ENCODE peak calls at places on chromosomes 2 and 18, in ten cellular contexts. Z, P, O, Q, E, L, D, R, V and I are unnamed samples.

GRCh38 chr18:22167471-22168151 is 1.8 kb upstream of the GATA6 start:
- DNase-seq in V (peak; percentile 33), R (no peak), P (no peak), L (no peak), D (peak; percentile 41), O (peak; percentile 65), Z (no peak), Q (no peak), E (peak; percentile 53), I (peak; percentile 66)

GRCh38 chr2:85058619-85058941 is 74.6 kb upstream of the TCF7L1 start:
- DNase-seq in Z (no peak), O (no peak), V (no peak), Q (no peak), E (no peak), D (no peak), L (no peak), P (no peak), R (no peak), I (no peak)

GRCh38 chr2:74066491-74067203 is 81.1 kb downstream of the BOLA3 start:
- DNase-seq in O (no peak), P (no peak), D (no peak), L (no peak), E (no peak), Z (no peak), V (no peak), R (no peak), Q (no peak), I (peak; percentile 57)

GRCh38 chr2:237972211-237972610 is 5.4 kb downstream of the UBE2F start:
- DNase-seq in O (no peak), P (no peak), V (no peak), E (no peak), Z (no peak), Q (no peak), D (no peak), L (no peak), R (no peak), I (no peak)

GRCh38 chr2:238235331-238235732 is 4.5 kb downstream of the HES6 start:
- DNase-seq in L (no peak), V (peak; percentile 70), O (no peak), P (no peak), Q (no peak), Z (no peak), D (no peak), R (peak; percentile 35), E (no peak), I (peak; percentile 44)

GRCh38 chr2:117785740-117786139 is 28.8 kb upstream of the DDX18 start:
- DNase-seq in R (peak; percentile 37), L (no peak), Z (peak; percentile 38), Q (peak; percentile 49), P (peak; percentile 13), E (no peak), D (peak; percentile 15), V (peak; percentile 64), O (peak; percentile 74), I (peak; percentile 58)

GRCh38 chr2:238646803-238647202 is 201.1 kb upstream of the TWIST2 start:
- DNase-seq in R (no peak), Q (no peak), P (no peak), V (no peak), D (no peak), O (no peak), Z (no peak), L (no peak), E (no peak), I (no peak)

GRCh38 chr2:158184001-158184400 is 82.3 kb downstream of the UPP2 start:
- DNase-seq in Z (no peak), L (no peak), E (no peak), R (no peak), P (no peak), D (no peak), V (no peak), O (no peak), Q (no peak), I (no peak)

GRCh38 chr2:22855761-22856184 is 529.2 kb upstream of the KLHL29 start:
- DNase-seq in P (no peak), D (no peak), Z (no peak), R (no peak), E (no peak), L (no peak), V (no peak), Q (no peak), O (no peak), I (no peak)

GRCh38 chr2:107669335-107669734 is 157.4 kb upstream of the RGPD4 start:
- DNase-seq in O (peak; percentile 24), V (peak; percentile 6), E (no peak), R (no peak), P (no peak), Q (no peak), D (no peak), L (no peak), Z (no peak), I (peak; percentile 65)

GRCh38 chr2:203951366-203951902 is 14.9 kb downstream of the ICOS start:
- DNase-seq in Q (no peak), P (no peak), Z (peak; percentile 42), D (no peak), L (no peak), R (no peak), O (no peak), V (no peak), E (no peak), I (no peak)

GRCh38 chr2:95076705-95077520 is 44.7 kb downstream of the MRPS5 start:
- DNase-seq in Z (peak; percentile 95), R (peak; percentile 39), E (peak; percentile 72), D (peak; percentile 79), L (no peak), V (peak; percentile 79), Q (peak; percentile 96), O (peak; percentile 85), P (no peak), I (peak; percentile 50)

GRCh38 chr2:15191801-15192200 is 369.3 kb downstream of the NBAS start:
- DNase-seq in O (no peak), L (no peak), R (no peak), E (no peak), P (no peak), Z (no peak), D (no peak), V (no peak), Q (no peak), I (no peak)

GRCh38 chr2:48414980-48415764 is 114.8 kb upstream of the STON1 start:
- DNase-seq in D (no peak), V (peak; percentile 73), Z (no peak), R (no peak), O (peak; percentile 17), E (peak; percentile 47), L (no peak), Q (peak; percentile 40), P (no peak), I (peak; percentile 56)

GRCh38 chr2:239779592-239779983 is 245.6 kb downstream of the NDUFA10 start:
- DNase-seq in E (no peak), Q (no peak), L (no peak), D (no peak), R (no peak), Z (no peak), P (no peak), V (no peak), O (no peak), I (no peak)

GRCh38 chr18:63286926-63287325 is 32.6 kb downstream of the BCL2 start:
- DNase-seq in E (no peak), D (no peak), Z (no peak), L (no peak), Q (no peak), V (no peak), O (no peak), R (no peak), P (no peak), I (no peak)

GRCh38 chr2:168802825-168803726 is 639 bp downstream of the NOSTRIN start:
- DNase-seq in P (no peak), Z (no peak), Q (no peak), D (no peak), L (no peak), E (no peak), R (no peak), V (no peak), O (no peak), I (no peak)
- H3K4me3 ChIP-seq in P (no peak overlapping the region), Z (no peak overlapping the region), Q (no peak overlapping the region), D (peak overlapping the region; percentile 30), L (no peak overlapping the region), E (peak overlapping the region; percentile 25), R (no peak overlapping the region), V (no peak overlapping the region), O (no peak overlapping the region), I (no peak overlapping the region)

DNA sequence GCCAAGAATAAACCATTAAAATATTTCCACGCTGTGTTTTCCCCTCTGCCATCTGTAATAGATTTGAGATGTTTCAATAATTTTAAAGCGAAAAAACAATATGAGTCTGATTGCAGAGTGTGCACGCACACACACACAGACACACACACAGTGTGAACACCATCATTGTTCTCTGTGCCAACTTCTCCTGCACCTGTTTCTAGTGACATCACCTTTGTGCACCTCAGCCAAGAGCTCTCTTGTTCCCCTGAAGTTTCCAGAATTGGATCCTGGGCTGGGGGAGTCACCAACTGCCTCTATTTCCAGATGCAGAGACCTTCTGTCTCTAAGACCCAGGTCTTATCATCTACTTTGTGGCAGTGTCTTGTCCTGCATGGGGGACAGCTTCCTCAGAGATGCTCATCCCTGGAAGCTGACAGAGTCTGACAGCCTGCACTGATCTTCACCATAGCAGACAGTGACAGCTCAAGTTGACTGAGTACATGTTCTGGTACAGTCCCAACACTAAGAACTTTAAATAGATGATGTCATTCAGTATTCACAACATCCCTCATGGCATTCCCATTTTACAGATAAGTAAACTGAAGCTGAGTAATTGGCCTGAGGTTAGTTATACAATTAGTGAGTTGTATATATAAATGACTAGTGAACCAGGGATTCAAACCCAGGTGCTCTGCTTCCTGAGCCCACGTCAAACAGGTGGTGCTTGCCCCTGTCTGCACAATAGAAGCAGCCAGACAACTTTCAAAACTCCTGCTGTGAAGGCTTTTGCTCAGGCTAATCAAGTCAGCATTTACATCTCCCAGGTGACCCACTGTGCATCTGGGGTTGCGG is 39.4 kb downstream of the ACOXL start:
- DNase-seq in V (no peak), Q (no peak), L (no peak), D (no peak), Z (no peak), R (no peak), E (no peak), O (no peak), P (no peak), I (no peak)
- TF ChIP-seq CTCF in V (no peak), Q (no peak), L (no peak), D (no peak), Z (no peak), R (no peak), E (no peak), O (no peak), P (no peak), I (no peak)

DNA sequence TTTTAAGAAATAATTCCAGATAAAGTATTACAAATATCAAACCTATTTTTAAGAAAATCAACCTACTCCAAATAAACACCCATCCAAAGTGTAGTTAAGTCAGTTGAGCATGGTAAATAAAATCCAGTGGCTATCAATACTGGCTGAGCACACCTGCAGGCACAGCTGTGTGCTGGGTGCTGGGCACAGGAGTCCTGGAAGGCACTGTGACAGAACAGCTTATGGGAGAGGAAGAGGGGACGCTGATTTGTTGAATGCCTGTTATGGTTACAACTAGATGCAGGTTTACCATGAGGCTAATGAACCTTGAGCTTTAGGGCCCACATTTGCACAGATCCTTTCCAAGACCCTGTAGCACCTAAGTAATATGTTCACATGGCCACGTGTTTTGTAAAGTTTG is 202.7 kb downstream of the MTX2 start:
- DNase-seq in O (no peak), Q (no peak), D (no peak), E (no peak), Z (no peak), R (no peak), P (no peak), V (no peak), L (no peak), I (no peak)
- H3K4me3 ChIP-seq in O (no peak overlapping the region), Q (no peak overlapping the region), D (no peak overlapping the region), E (no peak overlapping the region), Z (no peak overlapping the region), R (no peak overlapping the region), P (no peak overlapping the region), V (no peak overlapping the region), L (no peak overlapping the region), I (no peak overlapping the region)

GRCh38 chr2:231900486-231900942 is 25.7 kb downstream of the NPPC start:
- DNase-seq in L (no peak), E (peak; percentile 75), D (peak; percentile 84), O (peak; percentile 93), V (peak; percentile 82), P (no peak), Q (peak; percentile 64), R (peak; percentile 55), Z (peak; percentile 41), I (peak; percentile 73)
- TF ChIP-seq CTCF in L (peak; percentile 95), E (peak; percentile 61), D (peak; percentile 86), O (peak; percentile 89), V (peak; percentile 86), P (peak; percentile 93), Q (peak; percentile 91), R (peak; percentile 79), Z (peak; percentile 75), I (peak; percentile 91)